ENCODE peak calls at places on chromosomes 12 and 14, in five cellular contexts. One of them, this sample, is unnamed.

GRCh38 chr12:12899530-12900380 is 8.4 kb downstream of the GPRC5A start:
- DNase-seq in SK-N-DZ: no peak
- DNase-seq in AG20443: peak
- DNase-seq in stimulated activated CD4-positive, alpha-beta T cell treated with anti-CD3 and anti-CD28 coated beads, TNF-alpha, amount 100 ng/mL, for 24 hours: peak
- DNase-seq in nephron progenitor cell: no peak
- DNase-seq in this sample: no peak

GRCh38 chr12:106248849-106249371 is 1.1 kb upstream of the CKAP4 start:
- DNase-seq in SK-N-DZ: no peak
- DNase-seq in AG20443: peak
- DNase-seq in stimulated activated CD4-positive, alpha-beta T cell treated with anti-CD3 and anti-CD28 coated beads, TNF-alpha, amount 100 ng/mL, for 24 hours: peak
- DNase-seq in nephron progenitor cell: no peak
- DNase-seq in this sample: no peak

GRCh38 chr14:75295061-75295461 is 16.4 kb downstream of the FOS start:
- DNase-seq in SK-N-DZ: no peak
- DNase-seq in AG20443: peak
- DNase-seq in stimulated activated CD4-positive, alpha-beta T cell treated with anti-CD3 and anti-CD28 coated beads, TNF-alpha, amount 100 ng/mL, for 24 hours: no peak
- DNase-seq in nephron progenitor cell: peak
- DNase-seq in this sample: peak

GRCh38 chr14:72615511-72616121 is 278.3 kb downstream of the DPF3 start:
- DNase-seq in SK-N-DZ: no peak
- DNase-seq in AG20443: peak
- DNase-seq in stimulated activated CD4-positive, alpha-beta T cell treated with anti-CD3 and anti-CD28 coated beads, TNF-alpha, amount 100 ng/mL, for 24 hours: no peak
- DNase-seq in nephron progenitor cell: peak
- DNase-seq in this sample: no peak

GRCh38 chr12:104870797-104871196 is 87.3 kb downstream of the SLC41A2 start:
- DNase-seq in SK-N-DZ: no peak
- DNase-seq in AG20443: no peak
- DNase-seq in stimulated activated CD4-positive, alpha-beta T cell treated with anti-CD3 and anti-CD28 coated beads, TNF-alpha, amount 100 ng/mL, for 24 hours: no peak
- DNase-seq in nephron progenitor cell: no peak
- DNase-seq in this sample: peak

GRCh38 chr12:1056390-1056789 is 65.4 kb downstream of the ERC1 start:
- DNase-seq in SK-N-DZ: no peak
- DNase-seq in AG20443: no peak
- DNase-seq in stimulated activated CD4-positive, alpha-beta T cell treated with anti-CD3 and anti-CD28 coated beads, TNF-alpha, amount 100 ng/mL, for 24 hours: no peak
- DNase-seq in nephron progenitor cell: no peak
- DNase-seq in this sample: no peak

GRCh38 chr12:54379401-54380201 is 4.9 kb downstream of the ZNF385A start:
- DNase-seq in SK-N-DZ: peak
- DNase-seq in AG20443: peak
- DNase-seq in stimulated activated CD4-positive, alpha-beta T cell treated with anti-CD3 and anti-CD28 coated beads, TNF-alpha, amount 100 ng/mL, for 24 hours: peak
- DNase-seq in nephron progenitor cell: peak
- DNase-seq in this sample: peak

GRCh38 chr12:106097011-106097410 is 41.7 kb downstream of the NUAK1 start:
- DNase-seq in SK-N-DZ: no peak
- DNase-seq in AG20443: no peak
- DNase-seq in stimulated activated CD4-positive, alpha-beta T cell treated with anti-CD3 and anti-CD28 coated beads, TNF-alpha, amount 100 ng/mL, for 24 hours: no peak
- DNase-seq in nephron progenitor cell: no peak
- DNase-seq in this sample: no peak

GRCh38 chr14:101368629-101369028 is 192.7 kb upstream of the DIO3 start:
- DNase-seq in SK-N-DZ: no peak
- DNase-seq in AG20443: no peak
- DNase-seq in stimulated activated CD4-positive, alpha-beta T cell treated with anti-CD3 and anti-CD28 coated beads, TNF-alpha, amount 100 ng/mL, for 24 hours: no peak
- DNase-seq in nephron progenitor cell: no peak
- DNase-seq in this sample: no peak

GRCh38 chr14:105092124-105092911 is 27.1 kb upstream of the GPR132 start:
- DNase-seq in SK-N-DZ: no peak
- DNase-seq in AG20443: no peak
- DNase-seq in stimulated activated CD4-positive, alpha-beta T cell treated with anti-CD3 and anti-CD28 coated beads, TNF-alpha, amount 100 ng/mL, for 24 hours: no peak
- DNase-seq in nephron progenitor cell: peak
- DNase-seq in this sample: peak

GRCh38 chr12:131043401-131043871 is 89.7 kb downstream of the ADGRD1 start:
- DNase-seq in SK-N-DZ: no peak
- DNase-seq in AG20443: no peak
- DNase-seq in stimulated activated CD4-positive, alpha-beta T cell treated with anti-CD3 and anti-CD28 coated beads, TNF-alpha, amount 100 ng/mL, for 24 hours: no peak
- DNase-seq in nephron progenitor cell: no peak
- DNase-seq in this sample: no peak

GRCh38 chr14:61186341-61186740 is 94.8 kb downstream of the TMEM30B start:
- DNase-seq in SK-N-DZ: no peak
- DNase-seq in AG20443: no peak
- DNase-seq in stimulated activated CD4-positive, alpha-beta T cell treated with anti-CD3 and anti-CD28 coated beads, TNF-alpha, amount 100 ng/mL, for 24 hours: no peak
- DNase-seq in nephron progenitor cell: no peak
- DNase-seq in this sample: no peak

GRCh38 chr12:2412305-2412643 is 359.5 kb downstream of the CACNA1C start:
- DNase-seq in SK-N-DZ: peak
- DNase-seq in AG20443: no peak
- DNase-seq in stimulated activated CD4-positive, alpha-beta T cell treated with anti-CD3 and anti-CD28 coated beads, TNF-alpha, amount 100 ng/mL, for 24 hours: no peak
- DNase-seq in nephron progenitor cell: no peak
- DNase-seq in this sample: peak

GRCh38 chr12:55932546-55932919 is 1.6 kb downstream of the DGKA start:
- DNase-seq in SK-N-DZ: no peak
- DNase-seq in AG20443: no peak
- DNase-seq in stimulated activated CD4-positive, alpha-beta T cell treated with anti-CD3 and anti-CD28 coated beads, TNF-alpha, amount 100 ng/mL, for 24 hours: peak
- DNase-seq in nephron progenitor cell: no peak
- DNase-seq in this sample: no peak

GRCh38 chr12:99983721-99984258 is 946 bp downstream of the ANKS1B start:
- DNase-seq in SK-N-DZ: peak
- DNase-seq in AG20443: no peak
- DNase-seq in stimulated activated CD4-positive, alpha-beta T cell treated with anti-CD3 and anti-CD28 coated beads, TNF-alpha, amount 100 ng/mL, for 24 hours: no peak
- DNase-seq in nephron progenitor cell: no peak
- DNase-seq in this sample: peak

GRCh38 chr12:128779901-128780300 is 43.9 kb downstream of the SLC15A4 start:
- DNase-seq in SK-N-DZ: no peak
- DNase-seq in AG20443: no peak
- DNase-seq in stimulated activated CD4-positive, alpha-beta T cell treated with anti-CD3 and anti-CD28 coated beads, TNF-alpha, amount 100 ng/mL, for 24 hours: no peak
- DNase-seq in nephron progenitor cell: no peak
- DNase-seq in this sample: no peak

GRCh38 chr14:103693514-103693913 is 21.7 kb downstream of the XRCC3 start:
- DNase-seq in SK-N-DZ: no peak
- DNase-seq in AG20443: no peak
- DNase-seq in stimulated activated CD4-positive, alpha-beta T cell treated with anti-CD3 and anti-CD28 coated beads, TNF-alpha, amount 100 ng/mL, for 24 hours: no peak
- DNase-seq in nephron progenitor cell: no peak
- DNase-seq in this sample: no peak

GRCh38 chr12:108571604-108572165 is 9.3 kb downstream of the ISCU start:
- DNase-seq in SK-N-DZ: no peak
- DNase-seq in AG20443: no peak
- DNase-seq in stimulated activated CD4-positive, alpha-beta T cell treated with anti-CD3 and anti-CD28 coated beads, TNF-alpha, amount 100 ng/mL, for 24 hours: no peak
- DNase-seq in nephron progenitor cell: no peak
- DNase-seq in this sample: no peak

GRCh38 chr12:22700126-22700525 is 75.2 kb downstream of the ETNK1 start:
- DNase-seq in SK-N-DZ: no peak
- DNase-seq in AG20443: peak
- DNase-seq in stimulated activated CD4-positive, alpha-beta T cell treated with anti-CD3 and anti-CD28 coated beads, TNF-alpha, amount 100 ng/mL, for 24 hours: no peak
- DNase-seq in nephron progenitor cell: no peak
- DNase-seq in this sample: no peak